ENCODE peak calls at places on chromosomes 1 and 21, in five cellular contexts. One of them, this sample, is unnamed.

GRCh38 chr1:111976332-111976731 is 13.1 kb downstream of the KCND3 start:
- DNase-seq in neural progenitor cell: no peak
- DNase-seq in hepatocyte: no peak
- DNase-seq in aorta: no peak
- DNase-seq in A549: no peak
- DNase-seq in this sample: no peak

GRCh38 chr21:44414291-44415072 is 40.8 kb upstream of the LRRC3 start:
- DNase-seq in neural progenitor cell: no peak
- DNase-seq in hepatocyte: no peak
- DNase-seq in aorta: peak; percentile 64
- DNase-seq in A549: no peak
- DNase-seq in this sample: peak; percentile 2

GRCh38 chr1:187842406-187843165 is 1013.8 kb downstream of the PLA2G4A start:
- DNase-seq in neural progenitor cell: peak; percentile 2
- DNase-seq in hepatocyte: peak; percentile 16
- DNase-seq in aorta: peak; percentile 31
- DNase-seq in A549: no peak
- DNase-seq in this sample: no peak

GRCh38 chr1:52798331-52798730 is 44.2 kb upstream of the ZYG11A start:
- DNase-seq in neural progenitor cell: no peak
- DNase-seq in hepatocyte: no peak
- DNase-seq in aorta: no peak
- DNase-seq in A549: no peak
- DNase-seq in this sample: no peak

GRCh38 chr1:10599194-10599861 is 124.6 kb downstream of the PEX14 start:
- DNase-seq in neural progenitor cell: no peak
- DNase-seq in hepatocyte: peak; percentile 71
- DNase-seq in aorta: no peak
- DNase-seq in A549: peak; percentile 63
- DNase-seq in this sample: no peak

GRCh38 chr1:180912801-180913616 is at the start of gene KIAA1614:
- DNase-seq in neural progenitor cell: peak; percentile 68
- DNase-seq in hepatocyte: peak; percentile 30
- DNase-seq in aorta: peak; percentile 85
- DNase-seq in A549: no peak
- DNase-seq in this sample: no peak

GRCh38 chr1:72100766-72101165 is 181.6 kb downstream of the NEGR1 start:
- DNase-seq in neural progenitor cell: peak; percentile 40
- DNase-seq in hepatocyte: no peak
- DNase-seq in aorta: no peak
- DNase-seq in A549: no peak
- DNase-seq in this sample: peak; percentile 72

GRCh38 chr1:54124472-54124871 is 28.3 kb downstream of the CDCP2 start:
- DNase-seq in neural progenitor cell: no peak
- DNase-seq in hepatocyte: peak; percentile 66
- DNase-seq in aorta: no peak
- DNase-seq in A549: no peak
- DNase-seq in this sample: no peak

GRCh38 chr1:69568435-69569280 is 936 bp downstream of the LRRC7 start:
- DNase-seq in neural progenitor cell: peak; percentile 41
- DNase-seq in hepatocyte: no peak
- DNase-seq in aorta: no peak
- DNase-seq in A549: no peak
- DNase-seq in this sample: no peak

GRCh38 chr1:35524106-35524505 is 33.1 kb downstream of the KIAA0319L start:
- DNase-seq in neural progenitor cell: no peak
- DNase-seq in hepatocyte: no peak
- DNase-seq in aorta: no peak
- DNase-seq in A549: no peak
- DNase-seq in this sample: no peak
- H3K4me3 ChIP-seq in neural progenitor cell: no peak overlapping the region
- H3K4me3 ChIP-seq in hepatocyte: no peak overlapping the region
- H3K4me3 ChIP-seq in aorta: no peak overlapping the region
- H3K4me3 ChIP-seq in A549: no peak overlapping the region
- H3K4me3 ChIP-seq in this sample: no peak overlapping the region

GRCh38 chr1:147585640-147586383 is 44.5 kb downstream of the BCL9 start:
- DNase-seq in neural progenitor cell: no peak
- DNase-seq in hepatocyte: peak; percentile 16
- DNase-seq in aorta: no peak
- DNase-seq in A549: no peak
- DNase-seq in this sample: no peak

GRCh38 chr1:147581459-147581858 is 40.2 kb downstream of the BCL9 start:
- DNase-seq in neural progenitor cell: no peak
- DNase-seq in hepatocyte: no peak
- DNase-seq in aorta: no peak
- DNase-seq in A549: no peak
- DNase-seq in this sample: no peak

GRCh38 chr1:147591993-147592392 is 50.7 kb downstream of the BCL9 start:
- DNase-seq in neural progenitor cell: no peak
- DNase-seq in hepatocyte: no peak
- DNase-seq in aorta: no peak
- DNase-seq in A549: no peak
- DNase-seq in this sample: no peak

GRCh38 chr1:147591246-147591891 is 50.1 kb downstream of the BCL9 start:
- DNase-seq in neural progenitor cell: no peak
- DNase-seq in hepatocyte: no peak
- DNase-seq in aorta: no peak
- DNase-seq in A549: no peak
- DNase-seq in this sample: no peak

DNA sequence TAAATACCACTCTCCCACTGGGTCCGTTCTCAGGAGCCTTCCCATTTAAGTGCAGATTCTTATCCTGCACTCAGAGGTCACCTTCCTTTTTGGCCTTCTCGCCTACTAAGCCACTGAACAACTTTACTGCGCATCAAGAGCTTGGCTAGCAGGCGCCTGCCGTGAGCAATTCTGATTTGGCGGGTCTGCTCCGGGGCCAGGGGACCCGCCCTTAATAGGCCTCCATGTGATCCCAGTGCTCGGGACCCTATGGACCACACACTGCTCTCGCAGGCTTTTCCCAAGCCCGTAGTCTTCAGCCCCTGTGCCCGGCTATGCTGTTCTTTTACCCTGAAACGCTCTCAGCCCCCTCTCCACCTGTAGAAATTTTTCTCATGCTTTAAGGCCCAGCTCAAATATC is 45.1 kb downstream of the BCL9 start:
- DNase-seq in neural progenitor cell: peak; percentile 77
- DNase-seq in hepatocyte: no peak
- DNase-seq in aorta: no peak
- DNase-seq in A549: no peak
- DNase-seq in this sample: no peak
- H3K4me3 ChIP-seq in neural progenitor cell: peak overlapping the region; percentile 30
- H3K4me3 ChIP-seq in hepatocyte: no peak overlapping the region
- H3K4me3 ChIP-seq in aorta: no peak overlapping the region
- H3K4me3 ChIP-seq in A549: no peak overlapping the region
- H3K4me3 ChIP-seq in this sample: no peak overlapping the region

GRCh38 chr1:167225920-167226319 is 5.2 kb downstream of the POU2F1 start:
- DNase-seq in neural progenitor cell: no peak
- DNase-seq in hepatocyte: no peak
- DNase-seq in aorta: no peak
- DNase-seq in A549: no peak
- DNase-seq in this sample: no peak
- H3K4me3 ChIP-seq in neural progenitor cell: no peak overlapping the region
- H3K4me3 ChIP-seq in hepatocyte: no peak overlapping the region
- H3K4me3 ChIP-seq in aorta: no peak overlapping the region
- H3K4me3 ChIP-seq in A549: no peak overlapping the region
- H3K4me3 ChIP-seq in this sample: no peak overlapping the region

GRCh38 chr21:38646213-38646837 is 148.0 kb upstream of the ERG start:
- DNase-seq in neural progenitor cell: no peak
- DNase-seq in hepatocyte: no peak
- DNase-seq in aorta: no peak
- DNase-seq in A549: no peak
- DNase-seq in this sample: no peak
- H3K4me3 ChIP-seq in neural progenitor cell: no peak overlapping the region
- H3K4me3 ChIP-seq in hepatocyte: no peak overlapping the region
- H3K4me3 ChIP-seq in aorta: no peak overlapping the region
- H3K4me3 ChIP-seq in A549: no peak overlapping the region
- H3K4me3 ChIP-seq in this sample: no peak overlapping the region

GRCh38 chr21:29181799-29182470 is 51.5 kb downstream of the MAP3K7CL start:
- DNase-seq in neural progenitor cell: no peak
- DNase-seq in hepatocyte: peak; percentile 79
- DNase-seq in aorta: no peak
- DNase-seq in A549: peak; percentile 52
- DNase-seq in this sample: no peak
- H3K4me3 ChIP-seq in neural progenitor cell: no peak overlapping the region
- H3K4me3 ChIP-seq in hepatocyte: peak overlapping the region; percentile 4
- H3K4me3 ChIP-seq in aorta: peak overlapping the region; percentile 39
- H3K4me3 ChIP-seq in A549: peak overlapping the region; percentile 34
- H3K4me3 ChIP-seq in this sample: no peak overlapping the region

DNA sequence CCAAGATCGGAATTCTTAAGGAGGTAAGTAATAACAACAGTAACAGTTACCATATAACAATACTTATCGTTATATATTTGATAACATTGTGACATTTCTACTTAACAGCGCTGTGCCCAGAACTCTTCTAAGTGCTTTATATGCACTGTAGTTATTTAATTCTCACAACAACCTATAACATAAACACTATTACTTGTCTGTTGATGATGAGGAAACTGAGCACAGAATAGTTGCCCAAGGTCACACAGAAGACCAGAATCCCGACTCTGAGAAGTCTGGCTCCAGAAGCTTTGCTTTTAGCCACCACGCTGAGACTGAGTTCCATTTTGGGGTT is 2.4 kb upstream of the ANXA9 start:
- DNase-seq in neural progenitor cell: no peak
- DNase-seq in hepatocyte: no peak
- DNase-seq in aorta: no peak
- DNase-seq in A549: no peak
- DNase-seq in this sample: no peak
- H3K4me3 ChIP-seq in neural progenitor cell: no peak overlapping the region
- H3K4me3 ChIP-seq in hepatocyte: no peak overlapping the region
- H3K4me3 ChIP-seq in aorta: no peak overlapping the region
- H3K4me3 ChIP-seq in A549: no peak overlapping the region
- H3K4me3 ChIP-seq in this sample: no peak overlapping the region

GRCh38 chr1:235650341-235651169 is 971 bp upstream of the GNG4 start:
- DNase-seq in neural progenitor cell: peak; percentile 80
- DNase-seq in hepatocyte: peak; percentile 73
- DNase-seq in aorta: no peak
- DNase-seq in A549: no peak
- DNase-seq in this sample: peak; percentile 78
- H3K4me3 ChIP-seq in neural progenitor cell: peak overlapping the region; percentile 57
- H3K4me3 ChIP-seq in hepatocyte: peak overlapping the region; percentile 78
- H3K4me3 ChIP-seq in aorta: peak overlapping the region; percentile 53
- H3K4me3 ChIP-seq in A549: peak overlapping the region; percentile 85
- H3K4me3 ChIP-seq in this sample: peak overlapping the region; percentile 88

GRCh38 chr1:237112663-237113062 is 70.7 kb downstream of the RYR2 start:
- DNase-seq in neural progenitor cell: no peak
- DNase-seq in hepatocyte: no peak
- DNase-seq in aorta: no peak
- DNase-seq in A549: no peak
- DNase-seq in this sample: no peak
- H3K4me3 ChIP-seq in neural progenitor cell: no peak overlapping the region
- H3K4me3 ChIP-seq in hepatocyte: no peak overlapping the region
- H3K4me3 ChIP-seq in aorta: no peak overlapping the region
- H3K4me3 ChIP-seq in A549: no peak overlapping the region
- H3K4me3 ChIP-seq in this sample: no peak overlapping the region

DNA sequence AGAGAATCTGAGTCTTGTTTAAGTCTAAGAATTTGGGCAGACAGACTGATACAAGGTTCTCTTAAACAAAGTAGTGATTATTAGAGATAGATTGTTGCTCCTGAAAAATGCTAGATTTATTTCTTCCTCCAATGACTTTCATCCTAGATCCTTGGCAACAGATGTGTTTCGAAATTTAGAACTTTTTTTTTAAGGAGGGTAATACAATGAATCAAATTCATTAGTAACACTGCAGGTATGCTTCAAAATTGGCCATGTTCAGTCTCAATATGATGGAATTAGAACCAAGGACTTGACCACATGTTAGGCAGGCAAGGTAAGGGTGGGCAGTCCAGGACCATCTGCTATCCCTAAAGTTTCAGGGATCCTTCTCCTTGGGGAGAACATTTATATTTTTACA is 4.5 kb upstream of the LCE1F start:
- DNase-seq in neural progenitor cell: no peak
- DNase-seq in hepatocyte: no peak
- DNase-seq in aorta: no peak
- DNase-seq in A549: no peak
- DNase-seq in this sample: no peak
- H3K4me3 ChIP-seq in neural progenitor cell: no peak overlapping the region
- H3K4me3 ChIP-seq in hepatocyte: no peak overlapping the region
- H3K4me3 ChIP-seq in aorta: no peak overlapping the region
- H3K4me3 ChIP-seq in A549: no peak overlapping the region
- H3K4me3 ChIP-seq in this sample: no peak overlapping the region

DNA sequence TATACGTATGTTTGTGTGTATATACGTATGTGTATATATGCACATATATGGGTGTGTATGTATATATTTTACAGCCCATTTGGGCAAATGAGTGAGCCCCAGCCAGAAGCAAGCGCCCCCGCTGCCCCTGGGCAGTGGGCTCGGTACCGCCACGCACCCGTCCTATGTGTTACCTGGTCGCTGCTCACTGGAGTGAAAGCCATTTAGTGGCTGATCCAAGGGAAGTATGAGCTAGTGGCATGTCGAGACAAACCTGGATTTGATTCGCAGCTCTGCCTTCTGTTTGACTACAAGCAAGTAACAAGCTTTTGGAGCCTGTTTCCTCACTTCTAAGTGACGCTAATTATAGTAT is 35.8 kb upstream of the JAK1 start:
- DNase-seq in neural progenitor cell: no peak
- DNase-seq in hepatocyte: no peak
- DNase-seq in aorta: no peak
- DNase-seq in A549: no peak
- DNase-seq in this sample: no peak
- H3K4me3 ChIP-seq in neural progenitor cell: peak overlapping the region; percentile 57
- H3K4me3 ChIP-seq in hepatocyte: peak overlapping the region; percentile 60
- H3K4me3 ChIP-seq in aorta: peak overlapping the region; percentile 68
- H3K4me3 ChIP-seq in A549: peak overlapping the region; percentile 70
- H3K4me3 ChIP-seq in this sample: no peak overlapping the region

This sample was measured in WERI-Rb-1.